ENCODE peak calls at places on chromosomes 13 and 19, in five cellular contexts. One of them, this sample, is unnamed.

GRCh38 chr19:3743486-3743885 is 18.0 kb downstream of the APBA3 start:
- DNase-seq in HAP-1: peak; percentile 38
- DNase-seq in effector memory CD4-positive, alpha-beta T cell: no peak
- DNase-seq in cardiac muscle cell: peak; percentile 21
- DNase-seq in pancreas: no peak
- DNase-seq in this sample: no peak

GRCh38 chr13:38686635-38687245 is at the start of gene FREM2:
- DNase-seq in effector memory CD4-positive, alpha-beta T cell: no peak
- DNase-seq in cardiac muscle cell: peak; percentile 13
- DNase-seq in pancreas: peak; percentile 77
- DNase-seq in HAP-1: peak; percentile 86
- DNase-seq in this sample: no peak

GRCh38 chr19:45507864-45508680 is 793 bp downstream of the VASP start:
- DNase-seq in HAP-1: no peak
- DNase-seq in cardiac muscle cell: no peak
- DNase-seq in pancreas: peak; percentile 63
- DNase-seq in effector memory CD4-positive, alpha-beta T cell: no peak
- DNase-seq in this sample: no peak

GRCh38 chr13:97460004-97460756 is 26.2 kb downstream of the RAP2A start:
- DNase-seq in pancreas: no peak
- DNase-seq in effector memory CD4-positive, alpha-beta T cell: no peak
- DNase-seq in HAP-1: no peak
- DNase-seq in cardiac muscle cell: peak; percentile 60
- DNase-seq in this sample: no peak

GRCh38 chr13:82976499-82976898 is 905.8 kb downstream of the SLITRK1 start:
- DNase-seq in cardiac muscle cell: no peak
- DNase-seq in HAP-1: no peak
- DNase-seq in pancreas: no peak
- DNase-seq in effector memory CD4-positive, alpha-beta T cell: no peak
- DNase-seq in this sample: no peak

GRCh38 chr19:5690125-5690954 is at the start of gene RPL36:
- DNase-seq in effector memory CD4-positive, alpha-beta T cell: peak; percentile 97
- DNase-seq in HAP-1: peak; percentile 92
- DNase-seq in cardiac muscle cell: peak; percentile 98
- DNase-seq in pancreas: peak; percentile 96
- DNase-seq in this sample: peak; percentile 95

GRCh38 chr19:35046461-35046860 is 4.9 kb downstream of the HPN start:
- DNase-seq in cardiac muscle cell: no peak
- DNase-seq in effector memory CD4-positive, alpha-beta T cell: no peak
- DNase-seq in HAP-1: no peak
- DNase-seq in pancreas: no peak
- DNase-seq in this sample: no peak

GRCh38 chr19:50008532-50008931 is 16.6 kb downstream of the VRK3 start:
- DNase-seq in cardiac muscle cell: no peak
- DNase-seq in pancreas: no peak
- DNase-seq in HAP-1: no peak
- DNase-seq in effector memory CD4-positive, alpha-beta T cell: no peak
- DNase-seq in this sample: no peak

GRCh38 chr13:39900106-39900750 is 244.8 kb downstream of the COG6 start:
- DNase-seq in cardiac muscle cell: peak; percentile 81
- DNase-seq in effector memory CD4-positive, alpha-beta T cell: no peak
- DNase-seq in pancreas: no peak
- DNase-seq in HAP-1: no peak
- DNase-seq in this sample: no peak

GRCh38 chr19:30880551-30880950 is 468.7 kb downstream of the TSHZ3 start:
- DNase-seq in effector memory CD4-positive, alpha-beta T cell: no peak
- DNase-seq in cardiac muscle cell: no peak
- DNase-seq in pancreas: no peak
- DNase-seq in HAP-1: no peak
- DNase-seq in this sample: no peak

GRCh38 chr19:58182577-58182988 is 278 bp upstream of the ZNF274 start:
- DNase-seq in effector memory CD4-positive, alpha-beta T cell: peak; percentile 81
- DNase-seq in pancreas: no peak
- DNase-seq in cardiac muscle cell: no peak
- DNase-seq in HAP-1: peak; percentile 68
- DNase-seq in this sample: peak; percentile 90

GRCh38 chr13:94233831-94234230 is 245.7 kb downstream of the DCT start:
- DNase-seq in pancreas: no peak
- DNase-seq in cardiac muscle cell: no peak
- DNase-seq in HAP-1: no peak
- DNase-seq in effector memory CD4-positive, alpha-beta T cell: no peak
- DNase-seq in this sample: no peak

DNA sequence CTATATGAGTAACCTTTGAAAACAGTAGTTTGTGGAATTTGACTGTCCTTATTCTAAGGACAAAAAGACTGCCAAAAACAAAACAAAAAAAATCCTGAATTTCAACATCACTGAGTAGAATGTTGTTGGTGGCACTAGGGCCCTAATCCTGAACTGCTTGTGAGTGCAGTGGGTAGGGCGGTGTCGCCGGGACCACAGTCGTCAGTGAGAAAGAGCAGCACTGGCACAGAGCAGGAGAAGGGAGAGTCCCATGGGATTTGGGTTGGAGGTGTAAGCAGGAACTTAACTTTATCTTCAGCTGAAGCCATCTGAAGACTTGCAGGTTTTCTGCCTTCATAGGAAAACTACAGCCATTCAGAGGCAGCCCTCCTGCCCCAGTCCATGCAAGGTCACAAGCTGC is 5.6 kb downstream of the PCID2 start:
- DNase-seq in pancreas: no peak
- DNase-seq in HAP-1: no peak
- DNase-seq in cardiac muscle cell: no peak
- DNase-seq in effector memory CD4-positive, alpha-beta T cell: no peak
- DNase-seq in this sample: no peak
- H3K4me1 ChIP-seq in pancreas: peaks cover 15% of the 10 kb centered on the region
- H3K4me1 ChIP-seq in HAP-1: peaks cover 18% of the 10 kb centered on the region
- H3K4me1 ChIP-seq in cardiac muscle cell: peaks cover 36% of the 10 kb centered on the region
- H3K4me1 ChIP-seq in effector memory CD4-positive, alpha-beta T cell: peaks cover 14% of the 10 kb centered on the region
- H3K4me1 ChIP-seq in this sample: peaks cover 17% of the 10 kb centered on the region

GRCh38 chr13:26991508-26992181 is 180.0 kb downstream of the USP12 start:
- DNase-seq in HAP-1: no peak
- DNase-seq in effector memory CD4-positive, alpha-beta T cell: no peak
- DNase-seq in pancreas: no peak
- DNase-seq in cardiac muscle cell: peak; percentile 35
- DNase-seq in this sample: no peak
- H3K9me3 ChIP-seq in HAP-1: no peaks in the 10 kb centered on the region
- H3K9me3 ChIP-seq in effector memory CD4-positive, alpha-beta T cell: no peaks in the 10 kb centered on the region
- H3K9me3 ChIP-seq in pancreas: no peaks in the 10 kb centered on the region
- H3K9me3 ChIP-seq in cardiac muscle cell: no peaks in the 10 kb centered on the region
- H3K9me3 ChIP-seq in this sample: no peaks in the 10 kb centered on the region

GRCh38 chr13:55792544-55793178 is 1348.1 kb upstream of the PRR20A start:
- DNase-seq in cardiac muscle cell: no peak
- DNase-seq in pancreas: no peak
- DNase-seq in HAP-1: no peak
- DNase-seq in effector memory CD4-positive, alpha-beta T cell: no peak
- DNase-seq in this sample: no peak

GRCh38 chr13:55783841-55784240 is 1356.9 kb upstream of the PRR20A start:
- DNase-seq in pancreas: no peak
- DNase-seq in HAP-1: no peak
- DNase-seq in effector memory CD4-positive, alpha-beta T cell: no peak
- DNase-seq in cardiac muscle cell: no peak
- DNase-seq in this sample: no peak

GRCh38 chr13:55788548-55788947 is 1352.2 kb upstream of the PRR20A start:
- DNase-seq in effector memory CD4-positive, alpha-beta T cell: no peak
- DNase-seq in pancreas: no peak
- DNase-seq in HAP-1: no peak
- DNase-seq in cardiac muscle cell: no peak
- DNase-seq in this sample: no peak
- H3K4me1 ChIP-seq in effector memory CD4-positive, alpha-beta T cell: no peaks in the 10 kb centered on the region
- H3K4me1 ChIP-seq in pancreas: no peaks in the 10 kb centered on the region
- H3K4me1 ChIP-seq in HAP-1: no peaks in the 10 kb centered on the region
- H3K4me1 ChIP-seq in cardiac muscle cell: no peaks in the 10 kb centered on the region
- H3K4me1 ChIP-seq in this sample: no peaks in the 10 kb centered on the region

GRCh38 chr19:51904331-51905165 is at the start of gene ZNF649:
- DNase-seq in effector memory CD4-positive, alpha-beta T cell: peak; percentile 50
- DNase-seq in cardiac muscle cell: peak; percentile 88
- DNase-seq in HAP-1: peak; percentile 76
- DNase-seq in pancreas: peak; percentile 85
- DNase-seq in this sample: peak; percentile 77
- H3K9me3 ChIP-seq in effector memory CD4-positive, alpha-beta T cell: peaks cover 18% of the 10 kb centered on the region
- H3K9me3 ChIP-seq in cardiac muscle cell: no peaks in the 10 kb centered on the region
- H3K9me3 ChIP-seq in HAP-1: peaks cover 31% of the 10 kb centered on the region
- H3K9me3 ChIP-seq in pancreas: no peaks in the 10 kb centered on the region
- H3K9me3 ChIP-seq in this sample: peaks cover 18% of the 10 kb centered on the region